ENCODE peak calls at places on chromosomes 11 and 22, in five cellular contexts. Y is colonic mucosa, Q is sigmoid colon, L is AG04450, W is dorsolateral prefrontal cortex. E is an unnamed sample.

GRCh38 chr11:3927129-3927796 is 71.8 kb downstream of the STIM1 start:
- DNase-seq in L (no peak), Q (no peak), Y (no peak), W (no peak), E (no peak)

GRCh38 chr22:19608114-19608494 is 83.9 kb upstream of the CLDN5 start:
- DNase-seq in W (no peak), L (no peak), Y (no peak), Q (no peak), E (no peak)

GRCh38 chr11:37449146-37449545 is 851.1 kb upstream of the RAG2 start:
- DNase-seq in L (peak; percentile 32), Y (no peak), W (no peak), Q (no peak), E (no peak)

GRCh38 chr11:62497132-62497915 is 49.3 kb downstream of the AHNAK start:
- DNase-seq in L (no peak), Q (no peak), Y (peak; percentile 65), W (peak; percentile 67), E (no peak)

GRCh38 chr22:23269441-23270211 is 89.3 kb downstream of the BCR start:
- DNase-seq in Q (no peak), Y (no peak), W (no peak), L (no peak), E (no peak)

GRCh38 chr11:48106166-48106565 is 110.4 kb upstream of the OR4B1 start:
- DNase-seq in Q (no peak), Y (no peak), W (no peak), L (no peak), E (peak; percentile 49)

GRCh38 chr11:102603091-102603490 is 22.0 kb downstream of the MMP20 start:
- DNase-seq in Y (no peak), W (peak; percentile 76), L (peak; percentile 16), Q (no peak), E (no peak)

GRCh38 chr22:29727248-29727551 is 7.4 kb downstream of the CABP7 start:
- DNase-seq in L (no peak), Q (no peak), Y (peak; percentile 27), W (no peak), E (no peak)

GRCh38 chr11:94171693-94172440 is 43.2 kb downstream of the PANX1 start:
- DNase-seq in L (no peak), Y (peak; percentile 41), Q (no peak), W (peak; percentile 50), E (no peak)

GRCh38 chr11:58525037-58525614 is 17.2 kb upstream of the OR5B21 start:
- DNase-seq in Y (no peak), Q (no peak), L (no peak), W (no peak), E (peak; percentile 70)

GRCh38 chr11:91308069-91308468 is 916.5 kb upstream of the FAT3 start:
- DNase-seq in L (no peak), Q (no peak), Y (no peak), W (no peak), E (no peak)

GRCh38 chr11:117734596-117734995 is 62.4 kb downstream of the DSCAML1 start:
- DNase-seq in W (no peak), L (no peak), Q (no peak), Y (no peak), E (no peak)

GRCh38 chr22:45149671-45150070 is 14.1 kb upstream of the NUP50 start:
- DNase-seq in Q (no peak), L (no peak), Y (no peak), W (no peak), E (no peak)

GRCh38 chr11:120212259-120212888 is 1.5 kb downstream of the OAF start:
- DNase-seq in W (no peak), Y (no peak), Q (no peak), L (no peak), E (no peak)

GRCh38 chr11:120210651-120211521 is at the start of gene OAF:
- DNase-seq in L (peak; percentile 71), Q (peak; percentile 85), Y (peak; percentile 84), W (peak; percentile 51), E (peak; percentile 39)

GRCh38 chr11:120214581-120214980 is 3.7 kb downstream of the OAF start:
- DNase-seq in Y (no peak), Q (no peak), W (no peak), L (no peak), E (no peak)

GRCh38 chr11:120211522-120212258 is 858 bp downstream of the OAF start:
- DNase-seq in W (no peak), L (no peak), Y (no peak), Q (no peak), E (no peak)

DNA sequence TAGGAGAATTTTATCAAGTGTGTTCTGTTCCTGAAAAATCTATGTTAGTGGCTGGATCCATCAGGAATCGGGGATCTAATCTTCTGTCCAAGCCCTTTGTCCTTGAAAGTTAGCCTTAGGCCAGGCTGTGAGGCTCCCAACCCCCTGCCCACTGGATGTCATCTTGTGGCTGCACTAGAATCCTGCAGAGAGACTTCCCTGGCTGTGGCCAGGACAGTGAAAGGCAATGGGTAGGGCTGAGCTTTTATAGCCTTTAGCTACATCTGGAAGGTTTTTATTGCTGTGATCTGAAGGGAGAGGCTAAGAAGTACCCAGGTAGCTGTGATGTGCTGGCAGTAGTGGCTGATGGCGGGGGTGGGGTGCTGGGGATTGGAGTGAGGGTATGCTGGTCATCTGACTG is 2.1 kb downstream of the OAF start:
- DNase-seq in L (no peak), Q (no peak), W (no peak), Y (peak; percentile 85), E (no peak)
- H3K4me3 ChIP-seq in L (peak overlapping the region; percentile 74), Q (peak overlapping the region; percentile 70), W (peak overlapping the region; percentile 73), Y (peak overlapping the region; percentile 75), E (no peak overlapping the region)

GRCh38 chr22:43923191-43923590 is 414 bp upstream of the PNPLA3 start:
- DNase-seq in Q (no peak), W (no peak), L (no peak), Y (no peak), E (no peak)
- H3K4me3 ChIP-seq in Q (peak overlapping the region; percentile 62), W (peak overlapping the region; percentile 78), L (peak overlapping the region; percentile 56), Y (peak overlapping the region; percentile 71), E (peak overlapping the region; percentile 26)

DNA sequence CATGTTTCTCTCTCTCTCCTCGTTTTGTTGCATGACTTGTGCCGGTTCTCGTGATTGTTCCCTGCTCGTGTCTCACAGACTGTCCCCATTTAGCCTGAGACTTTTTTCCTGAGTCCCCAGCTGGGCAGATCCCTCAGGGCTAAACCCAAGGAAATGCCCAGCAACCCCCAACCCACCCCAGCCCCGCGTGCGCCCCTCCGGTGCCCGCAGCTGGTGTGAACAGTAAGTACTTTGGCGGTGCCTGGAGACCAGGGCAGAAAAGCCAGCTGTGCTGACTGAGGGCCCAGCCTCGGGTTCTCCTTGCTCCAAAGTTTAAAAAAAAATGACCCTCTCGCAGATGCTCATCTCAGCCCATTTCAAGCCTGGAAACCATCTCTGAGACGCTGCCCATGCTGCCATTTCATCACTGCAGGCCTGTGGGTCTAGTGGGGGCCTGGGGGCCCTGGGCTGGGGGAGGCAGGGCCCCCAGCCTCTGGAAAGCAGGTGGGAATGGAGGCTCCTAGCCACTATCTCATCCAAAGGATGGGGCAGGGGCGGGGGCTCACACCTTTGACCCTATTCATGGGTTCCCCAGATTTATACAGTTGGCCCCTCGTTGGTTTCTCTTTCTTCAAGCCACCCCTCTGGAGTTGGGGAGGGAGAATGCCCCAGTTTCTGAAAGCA is 41.8 kb downstream of the KCNC1 start:
- DNase-seq in L (no peak), Y (no peak), Q (no peak), W (no peak), E (no peak)
- H3K4me3 ChIP-seq in L (no peak overlapping the region), Y (no peak overlapping the region), Q (no peak overlapping the region), W (peak overlapping the region; percentile 26), E (no peak overlapping the region)

GRCh38 chr22:26589845-26590524 is at the start of gene TPST2:
- DNase-seq in L (no peak), W (peak; percentile 47), Y (peak; percentile 84), Q (peak; percentile 86), E (no peak)

GRCh38 chr22:26593763-26594162 is 3.8 kb upstream of the TPST2 start:
- DNase-seq in Y (no peak), W (no peak), Q (no peak), L (no peak), E (no peak)

GRCh38 chr22:26589367-26589844 is 526 bp downstream of the TPST2 start:
- DNase-seq in L (no peak), Y (peak; percentile 55), W (no peak), Q (no peak), E (no peak)

GRCh38 chr22:26590525-26590858 is 560 bp upstream of the TPST2 start:
- DNase-seq in L (no peak), Q (no peak), Y (peak; percentile 26), W (no peak), E (no peak)

DNA sequence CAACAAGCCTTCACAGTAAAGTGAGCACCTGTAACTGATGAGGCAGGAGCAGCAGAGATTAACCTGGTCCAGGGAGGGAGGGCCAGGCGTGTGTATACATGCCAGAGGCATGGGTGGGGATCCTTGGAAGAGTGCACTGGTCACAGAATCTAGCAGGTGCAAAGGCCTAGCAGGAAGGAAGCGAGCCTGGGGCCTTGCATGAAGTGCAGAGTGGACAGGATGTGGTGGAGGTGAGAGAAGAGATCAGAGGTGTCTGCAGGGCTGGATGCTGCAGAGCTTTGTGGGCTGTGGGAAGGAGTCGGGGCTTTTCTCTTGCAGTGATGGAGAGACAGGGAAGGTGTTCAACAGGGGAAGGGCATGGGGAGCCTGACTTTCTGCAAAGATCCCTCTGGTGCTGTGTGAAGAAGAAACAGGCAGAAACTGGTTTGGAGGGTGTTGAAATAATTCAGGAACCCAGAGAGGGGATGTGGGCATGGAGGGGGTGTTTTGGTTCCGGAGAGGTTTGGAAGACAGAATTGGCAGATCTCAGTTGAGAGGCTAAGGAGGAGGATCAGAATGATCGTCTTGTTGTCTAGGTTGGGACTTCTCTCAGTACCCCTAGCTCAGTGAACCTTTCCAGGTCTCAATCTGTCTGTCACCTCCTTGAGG is 2.6 kb upstream of the TPST2 start:
- DNase-seq in W (no peak), Q (no peak), Y (peak; percentile 45), L (no peak), E (peak; percentile 54)
- H3K4me3 ChIP-seq in W (no peak overlapping the region), Q (no peak overlapping the region), Y (no peak overlapping the region), L (no peak overlapping the region), E (no peak overlapping the region)

GRCh38 chr22:28247667-28248363 is 328.8 kb upstream of the PITPNB start:
- DNase-seq in Q (no peak), Y (no peak), W (peak; percentile 39), L (no peak), E (no peak)
- H3K4me3 ChIP-seq in Q (no peak overlapping the region), Y (no peak overlapping the region), W (no peak overlapping the region), L (no peak overlapping the region), E (no peak overlapping the region)

DNA sequence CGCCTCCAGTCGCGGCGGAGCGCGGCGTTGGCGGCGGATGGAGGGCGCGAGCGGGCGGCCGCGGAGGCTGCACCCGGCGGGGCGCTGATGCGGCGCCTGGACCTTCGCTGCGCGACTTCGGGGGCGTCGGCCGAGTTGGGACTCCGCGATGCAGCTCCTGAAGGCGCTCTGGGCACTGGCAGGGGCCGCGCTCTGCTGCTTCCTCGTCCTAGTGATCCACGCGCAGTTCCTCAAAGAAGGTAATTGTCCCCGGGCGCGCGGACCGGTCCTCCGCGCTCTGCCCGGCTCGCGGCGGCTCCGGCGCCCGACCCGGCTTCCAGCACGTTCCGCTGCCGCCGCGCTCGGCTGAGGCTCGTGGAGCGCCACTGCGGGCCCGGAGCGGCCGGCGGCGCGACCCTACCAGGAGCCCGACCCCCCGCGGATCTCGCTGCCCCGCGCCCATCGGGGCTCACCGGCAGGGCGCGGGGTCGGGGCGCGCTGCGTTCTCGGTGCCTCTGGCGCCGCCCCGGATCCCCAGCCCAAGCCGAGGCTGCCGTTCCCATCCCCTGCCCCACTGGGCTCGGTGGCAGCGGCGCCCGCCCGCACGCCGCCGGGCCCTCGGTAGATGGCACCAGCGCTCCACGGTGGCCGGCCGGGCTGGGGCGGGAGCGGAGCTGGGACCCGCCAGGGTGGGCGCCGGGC is 1251.2 kb downstream of the BRD1 start:
- DNase-seq in Y (no peak), L (no peak), Q (no peak), W (peak; percentile 41), E (no peak)
- H3K4me3 ChIP-seq in Y (peak overlapping the region; percentile 7), L (no peak overlapping the region), Q (peak overlapping the region; percentile 42), W (peak overlapping the region; percentile 68), E (no peak overlapping the region)

GRCh38 chr11:65488273-65489058 is 10.4 kb upstream of the MALAT1 start:
- DNase-seq in Q (peak; percentile 88), W (peak; percentile 64), Y (peak; percentile 72), L (no peak), E (no peak)
- H3K4me3 ChIP-seq in Q (peak overlapping the region; percentile 32), W (peak overlapping the region; percentile 39), Y (no peak overlapping the region), L (peak overlapping the region; percentile 45), E (no peak overlapping the region)